ENCODE peak calls at places on chromosome 13, in nine cellular contexts. H, J, O, I, E, T, V, P and F are unnamed samples.

GRCh38 chr13:32940601-32941000 is 75.6 kb upstream of the KL start:
- DNase-seq in H (peak), J (no peak), O (no peak), I (peak), E (no peak), T (no peak), V (no peak), P (no peak), F (no peak)

GRCh38 chr13:109007946-109008345 is 378.5 kb downstream of the MYO16 start:
- DNase-seq in H (no peak), J (no peak), O (no peak), I (no peak), E (no peak), T (no peak), V (no peak), P (no peak), F (no peak)

GRCh38 chr13:30165791-30166190 is 141.6 kb downstream of the KATNAL1 start:
- DNase-seq in H (no peak), J (peak), O (no peak), I (peak), E (peak), T (no peak), V (no peak), P (no peak), F (no peak)

GRCh38 chr13:46593403-46593802 is 40.4 kb downstream of the LRCH1 start:
- DNase-seq in H (no peak), J (no peak), O (no peak), I (no peak), E (no peak), T (no peak), V (no peak), P (peak), F (peak)

GRCh38 chr13:102402292-102402691 is 444 bp upstream of the FGF14 start:
- DNase-seq in H (peak), J (peak), O (peak), I (peak), E (peak), T (no peak), V (no peak), P (no peak), F (no peak)

GRCh38 chr13:112770504-112770903 is 80.7 kb downstream of the ATP11A start:
- DNase-seq in H (peak), J (no peak), O (no peak), I (no peak), E (no peak), T (no peak), V (no peak), P (no peak), F (no peak)

GRCh38 chr13:94345374-94346195 is 133.9 kb downstream of the DCT start:
- DNase-seq in H (no peak), J (peak), O (no peak), I (peak), E (peak), T (no peak), V (no peak), P (no peak), F (no peak)

GRCh38 chr13:68056816-68057710 is 826.9 kb upstream of the PCDH9 start:
- DNase-seq in H (peak), J (no peak), O (no peak), I (peak), E (no peak), T (no peak), V (no peak), P (no peak), F (no peak)

GRCh38 chr13:106753241-106753640 is 185.3 kb upstream of the ARGLU1 start:
- DNase-seq in H (peak), J (no peak), O (no peak), I (no peak), E (no peak), T (no peak), V (no peak), P (no peak), F (no peak)

GRCh38 chr13:39283062-39283461 is 244.8 kb downstream of the NHLRC3 start:
- DNase-seq in H (no peak), J (no peak), O (no peak), I (no peak), E (no peak), T (no peak), V (no peak), P (no peak), F (no peak)

GRCh38 chr13:109704771-109705628 is 81.4 kb downstream of the IRS2 start:
- DNase-seq in H (peak), J (no peak), O (no peak), I (peak), E (peak), T (no peak), V (peak), P (no peak), F (no peak)

GRCh38 chr13:77876176-77876575 is 42.5 kb downstream of the EDNRB start:
- DNase-seq in H (no peak), J (no peak), O (no peak), I (peak), E (peak), T (no peak), V (no peak), P (no peak), F (no peak)

GRCh38 chr13:32314968-32315254 is 252 bp downstream of the ZAR1L start:
- DNase-seq in H (no peak), J (peak), O (no peak), I (peak), E (peak), T (peak), V (peak), P (peak), F (peak)

GRCh38 chr13:103634066-103634465 is 567.8 kb upstream of the SLC10A2 start:
- DNase-seq in H (no peak), J (no peak), O (no peak), I (no peak), E (no peak), T (no peak), V (no peak), P (no peak), F (no peak)

GRCh38 chr13:75271851-75272250 is 210.1 kb downstream of the TBC1D4 start:
- DNase-seq in H (no peak), J (peak), O (no peak), I (peak), E (no peak), T (no peak), V (no peak), P (no peak), F (no peak)

GRCh38 chr13:47289578-47289977 is 392.7 kb upstream of the HTR2A start:
- DNase-seq in H (no peak), J (no peak), O (no peak), I (no peak), E (no peak), T (no peak), V (no peak), P (no peak), F (no peak)

GRCh38 chr13:30870916-30871712 is 35.0 kb upstream of the MEDAG start:
- DNase-seq in H (no peak), J (no peak), O (no peak), I (no peak), E (no peak), T (no peak), V (no peak), P (no peak), F (no peak)

GRCh38 chr13:92297971-92298942 is 899.8 kb downstream of the GPC5 start:
- DNase-seq in H (no peak), J (no peak), O (no peak), I (no peak), E (no peak), T (no peak), V (no peak), P (no peak), F (no peak)

GRCh38 chr13:38566526-38566925 is 120.4 kb upstream of the FREM2 start:
- DNase-seq in H (no peak), J (no peak), O (no peak), I (peak), E (no peak), T (no peak), V (peak), P (no peak), F (no peak)

GRCh38 chr13:26653310-26653709 is 95.8 kb downstream of the WASF3 start:
- DNase-seq in H (no peak), J (peak), O (no peak), I (peak), E (peak), T (no peak), V (no peak), P (no peak), F (no peak)

GRCh38 chr13:98285317-98285716 is 108.2 kb upstream of the RNF113B start:
- DNase-seq in H (no peak), J (no peak), O (no peak), I (no peak), E (no peak), T (no peak), V (peak), P (no peak), F (no peak)

GRCh38 chr13:36242761-36243160 is 28.4 kb upstream of the SOHLH2 start:
- DNase-seq in H (no peak), J (no peak), O (no peak), I (no peak), E (no peak), T (no peak), V (no peak), P (no peak), F (no peak)

GRCh38 chr13:84994582-84994981 is 804.6 kb downstream of the SLITRK6 start:
- DNase-seq in H (no peak), J (no peak), O (no peak), I (no peak), E (no peak), T (no peak), V (no peak), P (no peak), F (no peak)

GRCh38 chr13:28611021-28611420 is 47.9 kb upstream of the POMP start:
- DNase-seq in H (no peak), J (no peak), O (no peak), I (no peak), E (no peak), T (no peak), V (no peak), P (no peak), F (no peak)

GRCh38 chr13:84037937-84038464 is 155.7 kb upstream of the SLITRK1 start:
- DNase-seq in H (no peak), J (no peak), O (no peak), I (no peak), E (no peak), T (no peak), V (no peak), P (no peak), F (no peak)

GRCh38 chr13:76832258-76832988 is 53.8 kb downstream of the KCTD12 start:
- DNase-seq in H (no peak), J (no peak), O (no peak), I (no peak), E (no peak), T (no peak), V (peak), P (no peak), F (no peak)

GRCh38 chr13:98158172-98158907 is 15.4 kb downstream of the FARP1 start:
- DNase-seq in H (no peak), J (no peak), O (no peak), I (no peak), E (no peak), T (no peak), V (no peak), P (no peak), F (no peak)

GRCh38 chr13:23657056-23657455 is 86.8 kb downstream of the TNFRSF19 start:
- DNase-seq in H (no peak), J (no peak), O (no peak), I (no peak), E (no peak), T (no peak), V (no peak), P (no peak), F (no peak)

GRCh38 chr13:33340631-33341030 is 55.1 kb upstream of the STARD13 start:
- DNase-seq in H (no peak), J (peak), O (no peak), I (peak), E (peak), T (no peak), V (no peak), P (no peak), F (no peak)

GRCh38 chr13:95652821-95653220 is 8.3 kb upstream of the DZIP1 start:
- DNase-seq in H (no peak), J (no peak), O (no peak), I (no peak), E (no peak), T (no peak), V (no peak), P (no peak), F (no peak)